ENCODE peak calls at places on chromosomes 12 and 14, in eight cellular contexts. One of them, this sample, is unnamed.

GRCh38 chr14:74974364-74975058 is 19.1 kb upstream of the PGF start:
- DNase-seq in fibroblast of the aortic adventitia: no peak
- DNase-seq in SK-N-SH: no peak
- DNase-seq in nephron progenitor cell: peak; percentile 39
- DNase-seq in uterus: peak; percentile 66
- DNase-seq in AG10803: no peak
- DNase-seq in cardiac muscle cell: no peak
- DNase-seq in heart left ventricle: peak; percentile 77
- DNase-seq in this sample: no peak

GRCh38 chr12:27015730-27016076 is 1.5 kb upstream of the TM7SF3 start:
- DNase-seq in SK-N-SH: peak; percentile 29
- DNase-seq in heart left ventricle: no peak
- DNase-seq in AG10803: peak; percentile 47
- DNase-seq in uterus: no peak
- DNase-seq in nephron progenitor cell: no peak
- DNase-seq in cardiac muscle cell: peak; percentile 28
- DNase-seq in fibroblast of the aortic adventitia: peak; percentile 71
- DNase-seq in this sample: no peak

GRCh38 chr14:61065671-61066070 is 84.6 kb downstream of the SLC38A6 start:
- DNase-seq in uterus: no peak
- DNase-seq in AG10803: no peak
- DNase-seq in nephron progenitor cell: no peak
- DNase-seq in heart left ventricle: no peak
- DNase-seq in fibroblast of the aortic adventitia: no peak
- DNase-seq in SK-N-SH: no peak
- DNase-seq in cardiac muscle cell: no peak
- DNase-seq in this sample: no peak

GRCh38 chr12:122749569-122750332 is 2.9 kb upstream of the DENR start:
- DNase-seq in AG10803: no peak
- DNase-seq in fibroblast of the aortic adventitia: no peak
- DNase-seq in cardiac muscle cell: no peak
- DNase-seq in SK-N-SH: peak; percentile 38
- DNase-seq in heart left ventricle: no peak
- DNase-seq in nephron progenitor cell: no peak
- DNase-seq in uterus: no peak
- DNase-seq in this sample: no peak

GRCh38 chr14:87084908-87085307 is 908.1 kb downstream of the GALC start:
- DNase-seq in SK-N-SH: no peak
- DNase-seq in nephron progenitor cell: no peak
- DNase-seq in fibroblast of the aortic adventitia: no peak
- DNase-seq in uterus: no peak
- DNase-seq in AG10803: no peak
- DNase-seq in heart left ventricle: no peak
- DNase-seq in cardiac muscle cell: no peak
- DNase-seq in this sample: no peak

GRCh38 chr14:53355581-53356112 is 202.5 kb upstream of the DDHD1 start:
- DNase-seq in uterus: no peak
- DNase-seq in fibroblast of the aortic adventitia: peak; percentile 58
- DNase-seq in cardiac muscle cell: peak; percentile 8
- DNase-seq in AG10803: peak; percentile 51
- DNase-seq in SK-N-SH: no peak
- DNase-seq in heart left ventricle: no peak
- DNase-seq in nephron progenitor cell: peak; percentile 6
- DNase-seq in this sample: no peak

GRCh38 chr12:43914923-43915468 is 79.1 kb downstream of the TMEM117 start:
- DNase-seq in nephron progenitor cell: no peak
- DNase-seq in AG10803: no peak
- DNase-seq in cardiac muscle cell: no peak
- DNase-seq in heart left ventricle: no peak
- DNase-seq in fibroblast of the aortic adventitia: no peak
- DNase-seq in SK-N-SH: no peak
- DNase-seq in uterus: no peak
- DNase-seq in this sample: no peak

GRCh38 chr14:28754209-28754985 is 12.2 kb upstream of the FOXG1 start:
- DNase-seq in heart left ventricle: no peak
- DNase-seq in cardiac muscle cell: peak; percentile 65
- DNase-seq in uterus: no peak
- DNase-seq in fibroblast of the aortic adventitia: peak; percentile 70
- DNase-seq in SK-N-SH: peak; percentile 58
- DNase-seq in nephron progenitor cell: peak; percentile 51
- DNase-seq in AG10803: peak; percentile 42
- DNase-seq in this sample: no peak

GRCh38 chr14:63654346-63654745 is 12.7 kb upstream of the WDR89 start:
- DNase-seq in cardiac muscle cell: no peak
- DNase-seq in SK-N-SH: no peak
- DNase-seq in uterus: no peak
- DNase-seq in AG10803: peak; percentile 83
- DNase-seq in nephron progenitor cell: no peak
- DNase-seq in heart left ventricle: no peak
- DNase-seq in fibroblast of the aortic adventitia: no peak
- DNase-seq in this sample: no peak

GRCh38 chr12:43551271-43551970 is 582 bp downstream of the ADAMTS20 start:
- DNase-seq in AG10803: no peak
- DNase-seq in uterus: no peak
- DNase-seq in nephron progenitor cell: peak; percentile 60
- DNase-seq in fibroblast of the aortic adventitia: no peak
- DNase-seq in cardiac muscle cell: peak; percentile 26
- DNase-seq in SK-N-SH: peak; percentile 70
- DNase-seq in heart left ventricle: no peak
- DNase-seq in this sample: no peak

GRCh38 chr14:65027127-65027799 is 40.6 kb downstream of the FNTB start:
- DNase-seq in cardiac muscle cell: no peak
- DNase-seq in fibroblast of the aortic adventitia: no peak
- DNase-seq in uterus: no peak
- DNase-seq in nephron progenitor cell: no peak
- DNase-seq in heart left ventricle: no peak
- DNase-seq in SK-N-SH: no peak
- DNase-seq in AG10803: no peak
- DNase-seq in this sample: no peak

GRCh38 chr12:131076791-131077747 is 123.4 kb downstream of the ADGRD1 start:
- DNase-seq in cardiac muscle cell: no peak
- DNase-seq in SK-N-SH: peak; percentile 61
- DNase-seq in uterus: no peak
- DNase-seq in fibroblast of the aortic adventitia: no peak
- DNase-seq in nephron progenitor cell: no peak
- DNase-seq in AG10803: no peak
- DNase-seq in heart left ventricle: no peak
- DNase-seq in this sample: no peak

GRCh38 chr12:91414147-91414546 is 231.5 kb upstream of the DCN start:
- DNase-seq in fibroblast of the aortic adventitia: no peak
- DNase-seq in nephron progenitor cell: no peak
- DNase-seq in SK-N-SH: no peak
- DNase-seq in heart left ventricle: no peak
- DNase-seq in cardiac muscle cell: no peak
- DNase-seq in AG10803: no peak
- DNase-seq in uterus: no peak
- DNase-seq in this sample: no peak

GRCh38 chr12:92603741-92604432 is 98.9 kb upstream of the PLEKHG7 start:
- DNase-seq in AG10803: no peak
- DNase-seq in fibroblast of the aortic adventitia: peak; percentile 28
- DNase-seq in SK-N-SH: no peak
- DNase-seq in nephron progenitor cell: no peak
- DNase-seq in heart left ventricle: no peak
- DNase-seq in cardiac muscle cell: no peak
- DNase-seq in uterus: no peak
- DNase-seq in this sample: no peak

DNA sequence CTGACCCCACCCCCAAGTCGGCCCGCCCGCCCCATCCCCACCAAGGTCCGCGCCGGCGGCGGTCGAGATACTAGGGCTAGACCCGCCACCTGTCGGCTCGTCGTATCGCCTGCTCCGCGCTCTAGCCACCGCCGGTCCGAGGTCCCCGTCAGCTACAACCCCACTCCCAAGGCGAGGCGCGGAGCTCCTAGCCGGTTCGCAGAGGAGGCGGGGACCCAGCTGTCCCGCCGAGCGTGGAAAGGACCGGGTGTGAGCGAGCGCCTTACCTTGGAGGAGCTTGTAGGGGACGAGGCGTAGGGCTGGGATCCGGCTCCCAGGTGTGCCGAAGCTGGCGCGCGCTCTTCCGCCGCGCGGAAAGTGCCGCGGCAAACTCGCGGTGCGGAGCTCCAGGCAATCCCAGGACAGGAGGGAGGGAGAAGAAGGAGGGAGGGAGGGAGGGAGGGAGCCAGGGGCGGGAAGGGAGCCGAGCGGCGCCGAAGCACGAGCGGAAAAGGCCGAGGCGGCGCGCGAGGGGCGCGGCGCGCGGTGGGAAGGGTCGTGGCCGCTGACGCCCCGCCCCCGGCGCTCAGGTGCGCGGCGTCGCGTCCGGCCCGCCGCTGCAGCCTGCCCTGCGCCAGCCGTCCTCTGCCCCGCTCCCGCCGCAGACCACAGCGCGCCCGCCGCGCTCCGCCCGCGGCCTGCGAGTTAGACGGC is at the start of gene PAWR:
- DNase-seq in SK-N-SH: peak; percentile 67
- DNase-seq in nephron progenitor cell: peak; percentile 85
- DNase-seq in heart left ventricle: peak; percentile 60
- DNase-seq in uterus: peak; percentile 74
- DNase-seq in fibroblast of the aortic adventitia: peak; percentile 63
- DNase-seq in AG10803: peak; percentile 63
- DNase-seq in cardiac muscle cell: peak; percentile 94
- DNase-seq in this sample: no peak
- TF ChIP-seq CTCF in SK-N-SH: no peak
- TF ChIP-seq CTCF in nephron progenitor cell: no peak
- TF ChIP-seq CTCF in heart left ventricle: no peak
- TF ChIP-seq CTCF in uterus: peak; percentile 38
- TF ChIP-seq CTCF in fibroblast of the aortic adventitia: peak; percentile 11
- TF ChIP-seq CTCF in AG10803: peak; percentile 5
- TF ChIP-seq CTCF in cardiac muscle cell: no peak
- TF ChIP-seq CTCF in this sample: peak; percentile 19

DNA sequence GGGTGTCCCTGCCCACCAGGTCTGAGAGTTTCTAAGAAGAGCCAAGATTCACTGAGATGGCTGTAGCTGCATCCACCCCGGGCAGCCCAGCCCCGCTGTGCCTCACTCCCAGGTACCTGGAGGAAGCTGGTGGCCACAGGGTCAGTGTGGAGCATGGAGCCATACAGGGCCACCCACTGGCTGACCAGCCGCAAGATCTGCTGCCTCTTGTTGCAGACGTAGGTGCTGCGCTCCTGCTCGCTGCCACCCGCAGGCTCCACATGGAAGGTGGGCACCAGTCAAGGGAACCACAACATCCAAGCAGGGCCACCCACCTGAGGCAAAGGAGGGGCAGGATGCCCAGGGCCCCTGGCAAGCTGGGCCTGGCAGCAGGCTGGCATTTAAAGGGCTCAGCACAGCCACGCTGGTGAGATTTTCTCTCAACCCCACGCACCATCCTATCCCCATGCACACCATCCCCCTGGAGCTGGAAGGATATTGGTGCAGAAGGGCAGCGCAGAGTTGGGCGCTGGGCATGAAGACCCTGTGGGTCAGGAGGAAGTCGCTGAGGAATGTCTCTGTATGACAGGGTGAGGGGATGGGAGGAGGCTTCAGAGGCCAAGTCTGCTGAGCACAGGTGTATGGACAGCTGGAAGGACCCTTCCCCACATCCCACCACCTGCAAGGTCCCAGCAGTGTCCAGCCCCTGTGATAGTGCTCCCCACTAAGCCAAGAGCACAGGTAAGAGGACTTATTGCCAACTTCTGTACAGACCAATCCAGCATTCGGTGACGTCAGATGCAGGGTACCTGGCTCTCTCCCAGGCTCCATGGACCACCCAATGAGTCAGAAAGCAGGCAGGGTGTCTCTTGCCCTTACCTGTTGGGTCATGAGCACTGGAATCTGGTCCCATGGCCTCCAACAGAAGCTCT is 10.8 kb downstream of the RAPGEF3 start:
- DNase-seq in fibroblast of the aortic adventitia: no peak
- DNase-seq in AG10803: no peak
- DNase-seq in cardiac muscle cell: no peak
- DNase-seq in heart left ventricle: no peak
- DNase-seq in SK-N-SH: no peak
- DNase-seq in uterus: no peak
- DNase-seq in nephron progenitor cell: no peak
- DNase-seq in this sample: no peak
- TF ChIP-seq CTCF in fibroblast of the aortic adventitia: no peak
- TF ChIP-seq CTCF in AG10803: no peak
- TF ChIP-seq CTCF in cardiac muscle cell: no peak
- TF ChIP-seq CTCF in heart left ventricle: no peak
- TF ChIP-seq CTCF in SK-N-SH: no peak
- TF ChIP-seq CTCF in uterus: no peak
- TF ChIP-seq CTCF in nephron progenitor cell: no peak
- TF ChIP-seq CTCF in this sample: no peak

GRCh38 chr14:52013984-52014600 is 24.7 kb downstream of the RTRAF start:
- DNase-seq in cardiac muscle cell: peak; percentile 48
- DNase-seq in SK-N-SH: peak; percentile 45
- DNase-seq in AG10803: no peak
- DNase-seq in heart left ventricle: no peak
- DNase-seq in fibroblast of the aortic adventitia: no peak
- DNase-seq in nephron progenitor cell: peak; percentile 14
- DNase-seq in uterus: no peak
- DNase-seq in this sample: no peak
- TF ChIP-seq CTCF in cardiac muscle cell: peak; percentile 22
- TF ChIP-seq CTCF in SK-N-SH: peak; percentile 40
- TF ChIP-seq CTCF in AG10803: no peak
- TF ChIP-seq CTCF in heart left ventricle: no peak
- TF ChIP-seq CTCF in fibroblast of the aortic adventitia: peak; percentile 16
- TF ChIP-seq CTCF in nephron progenitor cell: no peak
- TF ChIP-seq CTCF in uterus: no peak
- TF ChIP-seq CTCF in this sample: no peak

GRCh38 chr12:11891350-11892064 is 179.2 kb upstream of the BCL2L14 start:
- DNase-seq in cardiac muscle cell: no peak
- DNase-seq in AG10803: no peak
- DNase-seq in uterus: no peak
- DNase-seq in SK-N-SH: no peak
- DNase-seq in fibroblast of the aortic adventitia: no peak
- DNase-seq in nephron progenitor cell: no peak
- DNase-seq in heart left ventricle: peak; percentile 72
- DNase-seq in this sample: no peak

GRCh38 chr12:11894890-11895289 is 175.8 kb upstream of the BCL2L14 start:
- DNase-seq in heart left ventricle: no peak
- DNase-seq in uterus: no peak
- DNase-seq in SK-N-SH: no peak
- DNase-seq in fibroblast of the aortic adventitia: no peak
- DNase-seq in AG10803: no peak
- DNase-seq in nephron progenitor cell: no peak
- DNase-seq in cardiac muscle cell: no peak
- DNase-seq in this sample: no peak

GRCh38 chr12:11895421-11896064 is 175.2 kb upstream of the BCL2L14 start:
- DNase-seq in AG10803: no peak
- DNase-seq in SK-N-SH: no peak
- DNase-seq in cardiac muscle cell: no peak
- DNase-seq in fibroblast of the aortic adventitia: no peak
- DNase-seq in nephron progenitor cell: no peak
- DNase-seq in uterus: no peak
- DNase-seq in heart left ventricle: no peak
- DNase-seq in this sample: no peak

GRCh38 chr12:11893998-11894397 is 176.7 kb upstream of the BCL2L14 start:
- DNase-seq in uterus: no peak
- DNase-seq in fibroblast of the aortic adventitia: no peak
- DNase-seq in SK-N-SH: no peak
- DNase-seq in nephron progenitor cell: no peak
- DNase-seq in heart left ventricle: no peak
- DNase-seq in cardiac muscle cell: no peak
- DNase-seq in AG10803: no peak
- DNase-seq in this sample: no peak

DNA sequence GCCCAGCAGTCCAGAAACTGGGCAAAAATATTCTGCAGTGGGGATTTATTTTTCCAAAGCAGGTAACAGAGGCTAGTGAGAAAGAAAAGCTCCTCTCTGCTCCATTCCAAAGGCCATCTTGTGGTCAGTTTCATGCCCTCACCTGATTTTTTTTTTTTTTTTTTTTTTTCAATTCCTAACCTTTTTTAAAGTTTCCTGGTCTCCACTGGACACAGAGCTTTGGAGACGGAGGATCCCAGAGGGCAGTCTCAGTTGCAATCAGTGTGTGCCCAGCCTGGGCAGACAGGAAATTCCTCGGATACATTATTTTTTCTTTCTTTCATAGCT is 178.7 kb upstream of the BCL2L14 start:
- DNase-seq in uterus: no peak
- DNase-seq in heart left ventricle: no peak
- DNase-seq in SK-N-SH: no peak
- DNase-seq in AG10803: no peak
- DNase-seq in fibroblast of the aortic adventitia: peak; percentile 22
- DNase-seq in nephron progenitor cell: no peak
- DNase-seq in cardiac muscle cell: peak; percentile 16
- DNase-seq in this sample: no peak
- TF ChIP-seq CTCF in uterus: peak; percentile 15
- TF ChIP-seq CTCF in heart left ventricle: peak; percentile 35
- TF ChIP-seq CTCF in SK-N-SH: peak; percentile 48
- TF ChIP-seq CTCF in AG10803: peak; percentile 26
- TF ChIP-seq CTCF in fibroblast of the aortic adventitia: peak; percentile 47
- TF ChIP-seq CTCF in nephron progenitor cell: peak; percentile 25
- TF ChIP-seq CTCF in cardiac muscle cell: peak; percentile 21
- TF ChIP-seq CTCF in this sample: peak; percentile 14

This sample was measured in AG09319.